ENCODE peak calls at places on chromosomes 2 and 18, in nine cellular contexts. K, A, C, I, E, J, M, U and D are unnamed samples. For H3K4me1, the result is how much of the 10 kb centered on the place peaks cover.

GRCh38 chr2:172101707-172102158 is 967 bp downstream of the DLX2 start:
- DNase-seq in K (no peak), A (no peak), C (no peak), I (peak), E (no peak), J (no peak), M (no peak), U (no peak), D (no peak)

GRCh38 chr2:61426267-61426897 is 44.5 kb downstream of the USP34 start:
- DNase-seq in K (no peak), A (no peak), C (peak), I (no peak), E (peak), J (peak), M (no peak), U (peak), D (peak)

GRCh38 chr2:71711470-71711857 is 258.1 kb downstream of the DYSF start:
- DNase-seq in K (no peak), A (no peak), C (no peak), I (no peak), E (no peak), J (no peak), M (peak), U (no peak), D (no peak)

GRCh38 chr2:11748018-11748860 is 1.8 kb downstream of the LPIN1 start:
- DNase-seq in K (no peak), A (no peak), C (no peak), I (no peak), E (no peak), J (peak), M (no peak), U (no peak), D (no peak)

GRCh38 chr2:29009711-29010677 is 28.9 kb downstream of the TOGARAM2 start:
- DNase-seq in K (no peak), A (no peak), C (no peak), I (no peak), E (peak), J (no peak), M (no peak), U (no peak), D (no peak)

GRCh38 chr2:13335862-13336535 is 619.3 kb downstream of the TRIB2 start:
- DNase-seq in K (no peak), A (no peak), C (no peak), I (no peak), E (no peak), J (no peak), M (no peak), U (no peak), D (no peak)

GRCh38 chr2:110866496-110866895 is 134.1 kb downstream of the ACOXL start:
- DNase-seq in K (no peak), A (no peak), C (no peak), I (no peak), E (no peak), J (no peak), M (no peak), U (no peak), D (no peak)

GRCh38 chr2:236499691-236500573 is 69.7 kb upstream of the ACKR3 start:
- DNase-seq in K (no peak), A (no peak), C (no peak), I (no peak), E (no peak), J (no peak), M (no peak), U (no peak), D (no peak)

GRCh38 chr2:49154891-49155290 is 576 bp upstream of the FSHR start:
- DNase-seq in K (no peak), A (no peak), C (peak), I (no peak), E (no peak), J (no peak), M (no peak), U (no peak), D (no peak)

GRCh38 chr2:156803967-156804366 is 367.8 kb downstream of the GPD2 start:
- DNase-seq in K (no peak), A (no peak), C (no peak), I (no peak), E (no peak), J (no peak), M (no peak), U (no peak), D (no peak)

GRCh38 chr2:69505710-69506109 is 68.5 kb upstream of the NFU1 start:
- DNase-seq in K (no peak), A (no peak), C (no peak), I (no peak), E (no peak), J (no peak), M (no peak), U (no peak), D (no peak)

GRCh38 chr18:21897811-21898210 is 157.2 kb downstream of the MIB1 start:
- DNase-seq in K (peak), A (no peak), C (peak), I (peak), E (peak), J (peak), M (peak), U (peak), D (no peak)

GRCh38 chr2:158179660-158180059 is 78.0 kb downstream of the UPP2 start:
- DNase-seq in K (no peak), A (no peak), C (no peak), I (no peak), E (no peak), J (no peak), M (no peak), U (no peak), D (no peak)

GRCh38 chr2:121790276-121790956 is 35.0 kb downstream of the TSN start:
- DNase-seq in K (no peak), A (no peak), C (peak), I (no peak), E (no peak), J (no peak), M (no peak), U (no peak), D (no peak)

GRCh38 chr18:79609841-79610281 is 69.7 kb upstream of the CTDP1 start:
- DNase-seq in K (peak), A (no peak), C (no peak), I (no peak), E (no peak), J (no peak), M (no peak), U (no peak), D (peak)

DNA sequence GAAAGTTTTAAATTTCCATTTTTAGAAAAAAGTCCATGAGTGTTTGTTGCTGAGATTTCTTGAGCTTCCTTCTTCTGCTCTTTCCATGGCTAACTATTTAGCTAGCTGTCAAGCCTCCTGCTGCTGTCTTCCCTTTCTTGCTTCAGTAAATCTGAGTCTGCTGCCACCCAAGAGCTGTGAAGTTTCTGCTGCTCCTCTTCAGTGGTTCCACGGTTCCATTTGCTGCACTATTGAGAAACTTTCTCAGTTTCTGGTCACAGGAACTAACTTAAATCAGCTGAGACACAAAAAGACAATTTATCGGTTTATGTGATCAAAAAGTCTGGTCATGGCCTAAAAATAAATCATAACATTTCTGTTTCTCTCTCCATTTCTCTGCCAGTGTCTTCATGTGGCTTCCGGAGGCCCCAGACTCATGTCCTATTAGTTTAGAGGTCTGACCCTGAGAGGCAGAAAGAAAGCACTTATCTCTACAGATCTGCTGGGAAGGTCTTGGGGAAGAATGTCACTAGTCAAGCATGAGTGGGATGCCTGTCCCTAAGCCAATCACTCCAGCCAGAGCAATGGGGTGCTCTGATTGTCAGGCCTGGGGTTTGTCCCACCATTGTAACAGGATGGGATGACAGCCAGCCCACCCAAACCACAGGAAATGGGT is 73.0 kb upstream of the ARL4C start:
- DNase-seq in K (no peak), A (no peak), C (no peak), I (no peak), E (no peak), J (no peak), M (no peak), U (no peak), D (no peak)
- H3K4me1 ChIP-seq in K (under half), A (under half), C (under half), I (under half), E (under half), J (under half), M (under half), U (under half), D (under half)

GRCh38 chr2:105397025-105397722 is 1.7 kb downstream of the FHL2 start:
- DNase-seq in K (no peak), A (no peak), C (no peak), I (peak), E (no peak), J (no peak), M (no peak), U (no peak), D (no peak)
- H3K27ac ChIP-seq in K (no peak), A (peak), C (no peak), I (peak), E (no peak), J (no peak), M (peak), U (no peak), D (no peak)

GRCh38 chr18:12749136-12749535 is 46.3 kb downstream of the PSMG2 start:
- DNase-seq in K (no peak), A (no peak), C (no peak), I (no peak), E (no peak), J (no peak), M (no peak), U (no peak), D (no peak)
- H3K4me1 ChIP-seq in K (under half), A (under half), C (under half), I (under half), E (under half), J (under half), M (under half), U (under half), D (under half)

GRCh38 chr2:109481599-109481998 is 132.2 kb downstream of the SEPTIN10 start:
- DNase-seq in K (no peak), A (no peak), C (no peak), I (no peak), E (no peak), J (no peak), M (no peak), U (no peak), D (peak)

GRCh38 chr2:109478906-109479493 is 134.8 kb downstream of the SEPTIN10 start:
- DNase-seq in K (no peak), A (no peak), C (no peak), I (no peak), E (no peak), J (no peak), M (no peak), U (no peak), D (peak)

GRCh38 chr2:109479804-109480203 is 134.0 kb downstream of the SEPTIN10 start:
- DNase-seq in K (no peak), A (no peak), C (no peak), I (no peak), E (no peak), J (no peak), M (no peak), U (no peak), D (peak)

GRCh38 chr2:109481196-109481555 is 132.6 kb downstream of the SEPTIN10 start:
- DNase-seq in K (no peak), A (peak), C (no peak), I (no peak), E (no peak), J (no peak), M (no peak), U (peak), D (peak)

GRCh38 chr2:109480486-109481195 is 133.1 kb downstream of the SEPTIN10 start:
- DNase-seq in K (no peak), A (no peak), C (no peak), I (no peak), E (no peak), J (no peak), M (no peak), U (no peak), D (peak)
- H3K27ac ChIP-seq in K (peak), A (peak), C (no peak), I (no peak), E (no peak), J (no peak), M (peak), U (peak), D (no peak)

GRCh38 chr18:24249716-24250115 is 110.9 kb downstream of the CABYR start:
- DNase-seq in K (no peak), A (peak), C (no peak), I (no peak), E (no peak), J (no peak), M (no peak), U (no peak), D (no peak)
- H3K4me1 ChIP-seq in K (under half), A (half or more), C (under half), I (under half), E (under half), J (under half), M (under half), U (under half), D (under half)

GRCh38 chr2:179107737-179108136 is 57.8 kb upstream of the CCDC141 start:
- DNase-seq in K (no peak), A (no peak), C (no peak), I (no peak), E (no peak), J (no peak), M (no peak), U (no peak), D (no peak)

GRCh38 chr2:179107179-179107541 is 57.2 kb upstream of the CCDC141 start:
- DNase-seq in K (no peak), A (no peak), C (no peak), I (no peak), E (no peak), J (no peak), M (no peak), U (no peak), D (no peak)

GRCh38 chr2:179106342-179107178 is 56.6 kb upstream of the CCDC141 start:
- DNase-seq in K (peak), A (peak), C (no peak), I (peak), E (no peak), J (no peak), M (peak), U (peak), D (no peak)

DNA sequence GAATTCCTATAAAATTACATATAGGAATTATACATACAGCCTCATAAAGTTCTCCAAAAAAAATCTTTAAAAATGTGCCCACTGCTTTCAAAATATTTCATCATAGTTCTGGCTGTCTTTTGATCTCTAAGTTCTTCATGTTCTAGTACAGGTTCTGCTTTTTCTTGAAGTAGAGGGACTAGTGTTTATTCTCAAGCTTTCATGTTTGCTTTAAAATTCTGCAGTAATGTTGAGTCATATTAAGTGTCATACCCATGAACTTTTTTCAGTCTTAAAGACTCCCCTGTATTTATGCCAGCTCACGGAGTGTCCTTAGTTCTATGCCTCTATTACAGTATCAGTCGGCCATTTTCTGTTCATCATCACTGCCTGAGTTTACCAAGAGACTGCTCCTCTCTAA is 54.8 kb upstream of the CCDC141 start:
- DNase-seq in K (no peak), A (no peak), C (no peak), I (no peak), E (no peak), J (no peak), M (no peak), U (no peak), D (no peak)
- H3K27ac ChIP-seq in K (no peak), A (peak), C (no peak), I (no peak), E (no peak), J (no peak), M (peak), U (no peak), D (peak)

DNA sequence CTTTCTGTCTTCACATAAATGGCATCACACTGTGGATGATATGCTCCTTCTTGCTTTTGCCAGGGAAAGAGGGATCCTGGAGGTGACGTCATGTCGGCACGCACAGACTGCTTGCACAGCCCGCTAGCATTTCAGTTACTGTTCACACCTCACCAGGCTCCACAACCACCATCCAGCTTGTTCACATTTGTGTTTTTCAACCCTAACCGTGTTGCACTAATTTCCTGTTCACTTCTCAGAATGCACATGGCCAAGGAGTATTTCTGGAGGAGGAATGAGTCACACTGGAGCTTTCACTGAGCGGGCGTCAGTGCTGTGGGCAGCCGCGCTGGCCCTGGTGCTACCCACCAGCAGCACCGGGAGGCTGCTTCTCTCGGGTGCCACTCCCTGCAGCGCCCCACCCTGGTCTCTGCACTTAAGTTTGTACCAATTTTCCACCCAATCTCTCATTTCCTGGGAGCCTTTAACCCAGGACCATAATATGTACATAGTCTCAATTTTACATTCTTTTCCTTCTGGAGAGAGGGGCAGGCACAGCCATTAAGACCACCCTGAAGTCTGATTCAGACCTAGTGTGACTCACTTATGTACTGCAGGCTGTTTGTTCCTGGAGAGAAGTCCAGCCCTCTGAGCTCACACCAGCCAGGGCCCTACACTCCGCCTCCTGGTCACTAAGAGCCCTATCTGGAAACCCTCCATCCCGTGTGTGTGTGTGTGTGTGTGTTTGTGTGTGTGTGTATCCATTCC is 65.1 kb downstream of the MBP start:
- DNase-seq in K (peak), A (peak), C (no peak), I (no peak), E (peak), J (no peak), M (peak), U (no peak), D (peak)
- H3K4me1 ChIP-seq in K (under half), A (under half), C (under half), I (under half), E (half or more), J (under half), M (under half), U (under half), D (half or more)

GRCh38 chr2:30488012-30488659 is 41.1 kb downstream of the LCLAT1 start:
- DNase-seq in K (no peak), A (no peak), C (no peak), I (no peak), E (no peak), J (no peak), M (no peak), U (no peak), D (no peak)
- H3K27ac ChIP-seq in K (no peak), A (no peak), C (no peak), I (peak), E (no peak), J (no peak), M (no peak), U (no peak), D (no peak)

DNA sequence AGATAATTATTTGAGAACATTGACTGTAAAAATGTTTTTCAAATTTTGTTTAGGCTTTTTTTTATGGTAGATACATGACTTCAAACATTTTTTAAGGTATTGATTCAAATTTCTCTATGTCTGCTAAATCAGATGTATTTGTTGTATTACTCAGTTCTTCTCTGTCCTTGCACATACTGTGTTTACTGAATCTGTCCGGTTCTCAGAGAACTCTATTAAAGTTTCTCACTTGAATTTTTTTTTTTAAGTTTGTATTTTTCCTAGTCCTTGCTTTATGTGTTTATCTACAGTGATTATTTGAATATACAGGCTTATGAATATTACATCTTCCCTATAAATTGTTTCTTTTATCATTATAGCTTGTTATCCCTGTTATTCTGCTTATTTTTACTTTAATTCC is 5.3 kb downstream of the SEPTIN2 start:
- DNase-seq in K (no peak), A (no peak), C (no peak), I (no peak), E (no peak), J (no peak), M (no peak), U (no peak), D (no peak)
- H3K4me1 ChIP-seq in K (under half), A (half or more), C (under half), I (half or more), E (half or more), J (under half), M (half or more), U (half or more), D (half or more)

DNA sequence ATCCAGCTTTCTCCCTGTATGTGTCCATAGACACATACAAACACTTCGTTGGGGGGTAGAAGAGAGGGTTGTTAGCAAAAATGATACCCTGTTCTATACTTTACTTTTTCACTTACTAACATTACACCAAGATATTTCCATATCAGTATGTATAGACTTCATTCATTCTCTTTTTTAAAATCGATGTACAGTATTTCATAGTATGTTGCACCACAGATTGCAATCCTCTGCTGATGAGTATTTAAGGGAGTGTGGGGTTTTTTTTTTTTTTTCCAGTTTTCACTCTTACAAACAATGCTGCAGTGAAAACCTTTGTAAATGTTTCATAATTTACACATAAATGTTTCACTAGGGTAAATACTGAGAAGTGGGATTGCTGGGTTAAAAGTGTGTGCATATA is 402.3 kb downstream of the LRATD1 start:
- DNase-seq in K (no peak), A (no peak), C (no peak), I (no peak), E (no peak), J (no peak), M (no peak), U (no peak), D (no peak)
- H3K27ac ChIP-seq in K (no peak), A (no peak), C (no peak), I (no peak), E (no peak), J (no peak), M (no peak), U (no peak), D (no peak)